ENCODE peak calls at places on chromosome 22, in five cellular contexts. One of them, this sample, is unnamed.

GRCh38 chr22:49202226-49202625 is 625.4 kb downstream of the BRD1 start:
- DNase-seq in CD4-positive, alpha-beta T cell: no peak
- DNase-seq in heart right ventricle: no peak
- DNase-seq in HL-60: no peak
- DNase-seq in tibial artery: peak
- DNase-seq in this sample: peak

GRCh38 chr22:32850591-32851517 is 49.3 kb downstream of the TIMP3 start:
- DNase-seq in HL-60: no peak
- DNase-seq in tibial artery: peak
- DNase-seq in CD4-positive, alpha-beta T cell: no peak
- DNase-seq in heart right ventricle: peak
- DNase-seq in this sample: peak

GRCh38 chr22:49301398-49302149 is 526.1 kb downstream of the BRD1 start:
- DNase-seq in CD4-positive, alpha-beta T cell: no peak
- DNase-seq in tibial artery: peak
- DNase-seq in heart right ventricle: no peak
- DNase-seq in HL-60: no peak
- DNase-seq in this sample: peak

GRCh38 chr22:32880906-32881596 is 79.5 kb downstream of the TIMP3 start:
- DNase-seq in heart right ventricle: peak
- DNase-seq in tibial artery: peak
- DNase-seq in HL-60: no peak
- DNase-seq in CD4-positive, alpha-beta T cell: no peak
- DNase-seq in this sample: peak

GRCh38 chr22:27149886-27150529 is 492.6 kb downstream of the MIAT start:
- DNase-seq in HL-60: no peak
- DNase-seq in tibial artery: no peak
- DNase-seq in heart right ventricle: no peak
- DNase-seq in CD4-positive, alpha-beta T cell: no peak
- DNase-seq in this sample: no peak

GRCh38 chr22:48075604-48076400 is 1313.4 kb downstream of the TBC1D22A start:
- DNase-seq in CD4-positive, alpha-beta T cell: no peak
- DNase-seq in HL-60: no peak
- DNase-seq in tibial artery: no peak
- DNase-seq in heart right ventricle: no peak
- DNase-seq in this sample: no peak

GRCh38 chr22:50304528-50305392 is 2.7 kb downstream of the PLXNB2 start:
- DNase-seq in tibial artery: peak
- DNase-seq in heart right ventricle: peak
- DNase-seq in CD4-positive, alpha-beta T cell: no peak
- DNase-seq in HL-60: peak
- DNase-seq in this sample: peak

GRCh38 chr22:26713823-26714449 is 56.5 kb downstream of the MIAT start:
- DNase-seq in heart right ventricle: no peak
- DNase-seq in CD4-positive, alpha-beta T cell: no peak
- DNase-seq in HL-60: no peak
- DNase-seq in tibial artery: no peak
- DNase-seq in this sample: no peak

GRCh38 chr22:48806227-48806781 is 1021.4 kb downstream of the BRD1 start:
- DNase-seq in tibial artery: no peak
- DNase-seq in HL-60: no peak
- DNase-seq in heart right ventricle: no peak
- DNase-seq in CD4-positive, alpha-beta T cell: no peak
- DNase-seq in this sample: no peak

GRCh38 chr22:49297871-49298721 is 529.6 kb downstream of the BRD1 start:
- DNase-seq in CD4-positive, alpha-beta T cell: no peak
- DNase-seq in heart right ventricle: no peak
- DNase-seq in tibial artery: peak
- DNase-seq in HL-60: no peak
- DNase-seq in this sample: peak

GRCh38 chr22:43314611-43315010 is 28.6 kb downstream of the SCUBE1 start:
- DNase-seq in CD4-positive, alpha-beta T cell: no peak
- DNase-seq in heart right ventricle: no peak
- DNase-seq in HL-60: no peak
- DNase-seq in tibial artery: no peak
- DNase-seq in this sample: no peak

GRCh38 chr22:32852346-32853251 is 51.1 kb downstream of the TIMP3 start:
- DNase-seq in CD4-positive, alpha-beta T cell: no peak
- DNase-seq in tibial artery: peak
- DNase-seq in HL-60: no peak
- DNase-seq in heart right ventricle: peak
- DNase-seq in this sample: peak

GRCh38 chr22:41844513-41844912 is 11.6 kb downstream of the SREBF2 start:
- DNase-seq in CD4-positive, alpha-beta T cell: no peak
- DNase-seq in heart right ventricle: no peak
- DNase-seq in HL-60: no peak
- DNase-seq in tibial artery: no peak
- DNase-seq in this sample: no peak

GRCh38 chr22:22907551-22908494 is 20.2 kb downstream of the IGLL5 start:
- DNase-seq in heart right ventricle: no peak
- DNase-seq in HL-60: no peak
- DNase-seq in tibial artery: no peak
- DNase-seq in CD4-positive, alpha-beta T cell: no peak
- DNase-seq in this sample: no peak

GRCh38 chr22:50530857-50531545 is 1.2 kb upstream of the TYMP start:
- DNase-seq in tibial artery: peak
- DNase-seq in CD4-positive, alpha-beta T cell: peak
- DNase-seq in heart right ventricle: peak
- DNase-seq in HL-60: peak
- DNase-seq in this sample: peak

GRCh38 chr22:31193092-31193491 is 19.0 kb upstream of the LIMK2 start:
- DNase-seq in CD4-positive, alpha-beta T cell: no peak
- DNase-seq in HL-60: no peak
- DNase-seq in tibial artery: no peak
- DNase-seq in heart right ventricle: no peak
- DNase-seq in this sample: no peak

GRCh38 chr22:27377901-27378300 is 423.7 kb downstream of the MN1 start:
- DNase-seq in HL-60: no peak
- DNase-seq in tibial artery: no peak
- DNase-seq in heart right ventricle: no peak
- DNase-seq in CD4-positive, alpha-beta T cell: no peak
- DNase-seq in this sample: peak

GRCh38 chr22:23250424-23251363 is 70.4 kb downstream of the BCR start:
- DNase-seq in heart right ventricle: no peak
- DNase-seq in HL-60: no peak
- DNase-seq in CD4-positive, alpha-beta T cell: no peak
- DNase-seq in tibial artery: no peak
- DNase-seq in this sample: no peak

GRCh38 chr22:19940536-19941364 is 822 bp upstream of the COMT start:
- DNase-seq in HL-60: no peak
- DNase-seq in heart right ventricle: no peak
- DNase-seq in tibial artery: no peak
- DNase-seq in CD4-positive, alpha-beta T cell: no peak
- DNase-seq in this sample: peak

GRCh38 chr22:19942886-19943664 is 1.5 kb upstream of the TXNRD2 start:
- DNase-seq in heart right ventricle: peak
- DNase-seq in HL-60: peak
- DNase-seq in CD4-positive, alpha-beta T cell: no peak
- DNase-seq in tibial artery: peak
- DNase-seq in this sample: no peak

GRCh38 chr22:19942071-19942885 is 660 bp upstream of the TXNRD2 start:
- DNase-seq in tibial artery: peak
- DNase-seq in heart right ventricle: peak
- DNase-seq in HL-60: peak
- DNase-seq in CD4-positive, alpha-beta T cell: no peak
- DNase-seq in this sample: no peak

GRCh38 chr22:19941365-19942070 is at the start of the genes COMT and TXNRD2:
- DNase-seq in tibial artery: peak
- DNase-seq in heart right ventricle: peak
- DNase-seq in HL-60: peak
- DNase-seq in CD4-positive, alpha-beta T cell: peak
- DNase-seq in this sample: peak

DNA sequence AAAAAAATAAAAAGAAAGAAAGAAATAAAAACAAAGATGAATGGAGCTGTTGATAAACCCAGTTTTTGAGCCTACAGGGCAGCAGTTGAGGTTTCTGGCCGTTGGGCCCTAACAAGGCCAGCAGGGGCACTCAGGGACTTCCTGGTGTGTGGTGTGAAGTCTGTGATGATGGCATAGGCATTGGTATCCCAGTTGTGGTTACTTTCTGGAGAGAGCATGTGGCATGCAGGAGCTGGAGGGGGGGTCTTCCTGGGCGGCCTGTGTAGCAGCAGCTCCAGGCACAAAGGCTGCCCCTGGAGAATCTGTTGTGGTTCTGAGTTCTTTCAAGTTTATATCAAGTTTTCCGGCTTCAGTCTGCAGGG is 2.0 kb upstream of the TXNRD2 start:
- DNase-seq in heart right ventricle: no peak
- DNase-seq in HL-60: peak
- DNase-seq in tibial artery: peak
- DNase-seq in CD4-positive, alpha-beta T cell: no peak
- DNase-seq in this sample: no peak
- TF ChIP-seq CTCF in heart right ventricle: no peak
- TF ChIP-seq CTCF in HL-60: no peak
- TF ChIP-seq CTCF in tibial artery: no peak
- TF ChIP-seq CTCF in CD4-positive, alpha-beta T cell: no peak
- TF ChIP-seq CTCF in this sample: no peak

DNA sequence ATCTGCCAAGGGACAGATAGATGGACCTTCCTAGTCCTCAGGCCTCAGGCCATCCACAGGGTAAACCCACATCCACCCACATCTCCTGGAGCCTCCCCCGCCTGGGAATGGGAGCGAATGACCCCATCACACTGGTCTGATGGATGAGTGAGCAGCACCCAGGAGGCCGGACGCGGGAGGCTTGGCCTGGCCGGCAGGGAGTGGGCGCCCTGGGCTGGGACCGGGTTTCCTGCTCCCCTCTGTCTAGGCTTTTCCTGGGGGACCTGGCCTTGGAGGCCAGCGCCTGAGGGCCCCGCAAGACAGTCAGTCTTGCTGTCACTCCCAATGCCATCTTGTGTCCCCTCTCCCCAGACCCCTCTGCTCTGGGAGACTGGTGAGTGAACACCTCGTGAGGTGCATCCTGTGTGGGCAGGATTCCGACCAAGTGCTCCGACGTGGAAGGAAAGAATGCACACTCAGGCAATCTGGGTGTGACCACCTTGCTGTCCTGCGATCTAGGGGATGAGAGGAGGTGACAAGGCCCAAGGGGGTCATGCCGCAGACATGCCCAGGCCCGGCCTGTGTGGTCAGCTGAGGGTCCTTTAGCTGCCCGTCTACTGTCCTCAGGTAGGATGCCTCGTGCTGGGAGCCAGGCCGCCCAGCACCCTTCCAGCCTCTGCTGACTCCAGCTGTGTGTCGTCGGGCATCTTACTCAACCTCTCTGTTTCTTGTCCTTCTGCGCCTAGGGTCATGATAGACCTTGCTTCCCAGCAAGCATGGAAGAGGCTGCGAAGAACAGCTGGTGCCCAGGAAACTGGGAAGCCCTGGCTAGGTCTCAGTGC is 26.5 kb upstream of the WNT7B start:
- DNase-seq in HL-60: no peak
- DNase-seq in heart right ventricle: no peak
- DNase-seq in CD4-positive, alpha-beta T cell: no peak
- DNase-seq in tibial artery: peak
- DNase-seq in this sample: peak
- H3K27ac ChIP-seq in HL-60: no peak
- H3K27ac ChIP-seq in heart right ventricle: peak
- H3K27ac ChIP-seq in CD4-positive, alpha-beta T cell: no peak
- H3K27ac ChIP-seq in tibial artery: no peak
- H3K27ac ChIP-seq in this sample: peak

GRCh38 chr22:20060700-20061480 is 19.2 kb upstream of the DGCR8 start:
- DNase-seq in heart right ventricle: no peak
- DNase-seq in tibial artery: no peak
- DNase-seq in HL-60: no peak
- DNase-seq in CD4-positive, alpha-beta T cell: no peak
- DNase-seq in this sample: no peak
- TF ChIP-seq CTCF in heart right ventricle: no peak
- TF ChIP-seq CTCF in tibial artery: no peak
- TF ChIP-seq CTCF in HL-60: no peak
- TF ChIP-seq CTCF in CD4-positive, alpha-beta T cell: no peak
- TF ChIP-seq CTCF in this sample: no peak

GRCh38 chr22:24563246-24563645 is 7.4 kb downstream of the SNRPD3 start:
- DNase-seq in CD4-positive, alpha-beta T cell: no peak
- DNase-seq in HL-60: no peak
- DNase-seq in heart right ventricle: no peak
- DNase-seq in tibial artery: no peak
- DNase-seq in this sample: no peak

GRCh38 chr22:24565077-24565476 is 9.3 kb downstream of the SNRPD3 start:
- DNase-seq in CD4-positive, alpha-beta T cell: no peak
- DNase-seq in tibial artery: no peak
- DNase-seq in heart right ventricle: no peak
- DNase-seq in HL-60: no peak
- DNase-seq in this sample: no peak

GRCh38 chr22:24567668-24568067 is 11.9 kb downstream of the SNRPD3 start:
- DNase-seq in CD4-positive, alpha-beta T cell: no peak
- DNase-seq in HL-60: no peak
- DNase-seq in tibial artery: no peak
- DNase-seq in heart right ventricle: no peak
- DNase-seq in this sample: no peak

GRCh38 chr22:24566899-24567511 is 11.2 kb downstream of the SNRPD3 start:
- DNase-seq in heart right ventricle: no peak
- DNase-seq in HL-60: no peak
- DNase-seq in CD4-positive, alpha-beta T cell: no peak
- DNase-seq in tibial artery: no peak
- DNase-seq in this sample: no peak

GRCh38 chr22:24564376-24565058 is 8.7 kb downstream of the SNRPD3 start:
- DNase-seq in heart right ventricle: peak
- DNase-seq in HL-60: no peak
- DNase-seq in CD4-positive, alpha-beta T cell: no peak
- DNase-seq in tibial artery: no peak
- DNase-seq in this sample: peak
- H3K27ac ChIP-seq in heart right ventricle: peak
- H3K27ac ChIP-seq in HL-60: no peak
- H3K27ac ChIP-seq in CD4-positive, alpha-beta T cell: no peak
- H3K27ac ChIP-seq in tibial artery: peak
- H3K27ac ChIP-seq in this sample: peak

DNA sequence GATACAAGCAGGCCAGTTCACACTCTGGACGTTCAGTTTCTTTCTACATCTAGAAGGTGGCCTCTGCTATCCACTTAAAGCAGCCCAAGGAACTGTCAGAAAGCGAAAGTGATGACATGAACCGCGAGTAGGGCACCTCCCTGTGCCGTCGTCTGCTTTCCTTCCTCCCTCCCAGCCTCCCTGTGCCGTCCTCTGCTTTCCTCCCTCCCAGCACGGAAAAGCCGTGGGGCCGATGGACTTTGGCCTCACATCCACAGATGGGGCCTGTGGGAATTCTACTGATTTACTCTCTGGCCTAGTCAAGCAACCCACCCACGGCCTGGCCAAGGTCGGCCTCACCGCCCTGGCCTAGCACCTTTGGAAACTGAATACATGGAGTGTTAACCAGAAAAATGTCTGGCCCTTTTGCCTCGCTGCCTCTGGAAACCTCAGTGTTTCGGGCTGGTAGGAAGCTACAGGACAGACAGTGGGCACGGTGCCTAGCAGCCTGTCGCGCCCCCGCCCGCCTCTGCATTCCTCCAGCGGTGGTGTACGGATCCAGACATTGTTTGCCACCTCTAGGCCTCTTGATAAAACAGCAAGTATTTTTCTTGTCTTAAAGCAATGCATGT is 14.2 kb downstream of the PEX26 start:
- DNase-seq in heart right ventricle: peak
- DNase-seq in HL-60: no peak
- DNase-seq in CD4-positive, alpha-beta T cell: peak
- DNase-seq in tibial artery: no peak
- DNase-seq in this sample: peak
- TF ChIP-seq CTCF in heart right ventricle: no peak
- TF ChIP-seq CTCF in HL-60: no peak
- TF ChIP-seq CTCF in CD4-positive, alpha-beta T cell: no peak
- TF ChIP-seq CTCF in tibial artery: no peak
- TF ChIP-seq CTCF in this sample: no peak